ENCODE peak calls at places on chromosomes 12 and 14, in seven cellular contexts. One of them, this sample, is unnamed.
A peak's percentile ranks its signal among the peaks of the same experiment; 100 is the strongest.

GRCh38 chr12:43914923-43915468 is 79.1 kb downstream of the TMEM117 start:
- DNase-seq in progenitor cell of endocrine pancreas: no peak
- DNase-seq in aorta: no peak
- DNase-seq in GF-D8: no peak
- DNase-seq in activated T-helper 1 cell treated with Interleukin-2 at 50 U/mL for 16 hours: no peak
- DNase-seq in MCF 10A: no peak
- DNase-seq in kidney: no peak
- DNase-seq in this sample: no peak

GRCh38 chr14:44846232-44846824 is 115.4 kb downstream of the KLHL28 start:
- DNase-seq in progenitor cell of endocrine pancreas: no peak
- DNase-seq in aorta: no peak
- DNase-seq in GF-D8: no peak
- DNase-seq in activated T-helper 1 cell treated with Interleukin-2 at 50 U/mL for 16 hours: no peak
- DNase-seq in MCF 10A: peak; percentile 65
- DNase-seq in kidney: no peak
- DNase-seq in this sample: peak; percentile 3

GRCh38 chr12:78470354-78471195 is 394.0 kb upstream of the SYT1 start:
- DNase-seq in progenitor cell of endocrine pancreas: no peak
- DNase-seq in aorta: no peak
- DNase-seq in GF-D8: no peak
- DNase-seq in activated T-helper 1 cell treated with Interleukin-2 at 50 U/mL for 16 hours: no peak
- DNase-seq in MCF 10A: peak; percentile 62
- DNase-seq in kidney: no peak
- DNase-seq in this sample: no peak

GRCh38 chr12:104482748-104483147 is 26.0 kb downstream of the CHST11 start:
- DNase-seq in progenitor cell of endocrine pancreas: no peak
- DNase-seq in aorta: no peak
- DNase-seq in GF-D8: no peak
- DNase-seq in activated T-helper 1 cell treated with Interleukin-2 at 50 U/mL for 16 hours: no peak
- DNase-seq in MCF 10A: no peak
- DNase-seq in kidney: no peak
- DNase-seq in this sample: no peak

GRCh38 chr12:103840881-103841689 is at the start of gene NT5DC3:
- DNase-seq in progenitor cell of endocrine pancreas: peak; percentile 78
- DNase-seq in aorta: peak; percentile 88
- DNase-seq in GF-D8: peak; percentile 32
- DNase-seq in activated T-helper 1 cell treated with Interleukin-2 at 50 U/mL for 16 hours: peak; percentile 78
- DNase-seq in MCF 10A: peak; percentile 83
- DNase-seq in kidney: peak; percentile 95
- DNase-seq in this sample: peak; percentile 83

GRCh38 chr14:103651585-103651984 is 22.6 kb downstream of the KLC1 start:
- DNase-seq in progenitor cell of endocrine pancreas: no peak
- DNase-seq in aorta: no peak
- DNase-seq in GF-D8: no peak
- DNase-seq in activated T-helper 1 cell treated with Interleukin-2 at 50 U/mL for 16 hours: no peak
- DNase-seq in MCF 10A: no peak
- DNase-seq in kidney: no peak
- DNase-seq in this sample: no peak

GRCh38 chr12:70831538-70831937 is 89.0 kb downstream of the PTPRR start:
- DNase-seq in progenitor cell of endocrine pancreas: no peak
- DNase-seq in aorta: no peak
- DNase-seq in GF-D8: no peak
- DNase-seq in activated T-helper 1 cell treated with Interleukin-2 at 50 U/mL for 16 hours: no peak
- DNase-seq in MCF 10A: peak; percentile 36
- DNase-seq in kidney: no peak
- DNase-seq in this sample: no peak

GRCh38 chr12:55671746-55672145 is 35.1 kb downstream of the OR10P1 start:
- DNase-seq in progenitor cell of endocrine pancreas: no peak
- DNase-seq in aorta: no peak
- DNase-seq in GF-D8: no peak
- DNase-seq in activated T-helper 1 cell treated with Interleukin-2 at 50 U/mL for 16 hours: no peak
- DNase-seq in MCF 10A: no peak
- DNase-seq in kidney: no peak
- DNase-seq in this sample: no peak

GRCh38 chr12:70576341-70577282 is 60.6 kb downstream of the PTPRB start:
- DNase-seq in progenitor cell of endocrine pancreas: no peak
- DNase-seq in aorta: no peak
- DNase-seq in GF-D8: no peak
- DNase-seq in activated T-helper 1 cell treated with Interleukin-2 at 50 U/mL for 16 hours: no peak
- DNase-seq in MCF 10A: peak; percentile 81
- DNase-seq in kidney: no peak
- DNase-seq in this sample: no peak

GRCh38 chr12:75840994-75841355 is 190.6 kb downstream of the PHLDA1 start:
- DNase-seq in progenitor cell of endocrine pancreas: no peak
- DNase-seq in aorta: no peak
- DNase-seq in GF-D8: no peak
- DNase-seq in activated T-helper 1 cell treated with Interleukin-2 at 50 U/mL for 16 hours: no peak
- DNase-seq in MCF 10A: no peak
- DNase-seq in kidney: no peak
- DNase-seq in this sample: no peak

GRCh38 chr14:95110178-95110577 is 47.2 kb downstream of the DICER1 start:
- DNase-seq in progenitor cell of endocrine pancreas: no peak
- DNase-seq in aorta: no peak
- DNase-seq in GF-D8: no peak
- DNase-seq in activated T-helper 1 cell treated with Interleukin-2 at 50 U/mL for 16 hours: no peak
- DNase-seq in MCF 10A: no peak
- DNase-seq in kidney: no peak
- DNase-seq in this sample: no peak

GRCh38 chr12:89817501-89818226 is 109.0 kb upstream of the ATP2B1 start:
- DNase-seq in progenitor cell of endocrine pancreas: no peak
- DNase-seq in aorta: no peak
- DNase-seq in GF-D8: no peak
- DNase-seq in activated T-helper 1 cell treated with Interleukin-2 at 50 U/mL for 16 hours: no peak
- DNase-seq in MCF 10A: peak; percentile 9
- DNase-seq in kidney: no peak
- DNase-seq in this sample: no peak

GRCh38 chr12:62426095-62426488 is 40.5 kb upstream of the MON2 start:
- DNase-seq in progenitor cell of endocrine pancreas: no peak
- DNase-seq in aorta: no peak
- DNase-seq in GF-D8: peak; percentile 13
- DNase-seq in activated T-helper 1 cell treated with Interleukin-2 at 50 U/mL for 16 hours: no peak
- DNase-seq in MCF 10A: no peak
- DNase-seq in kidney: no peak
- DNase-seq in this sample: no peak

GRCh38 chr12:104063712-104064030 is 660 bp upstream of the HCFC2 start:
- DNase-seq in progenitor cell of endocrine pancreas: no peak
- DNase-seq in aorta: no peak
- DNase-seq in GF-D8: no peak
- DNase-seq in activated T-helper 1 cell treated with Interleukin-2 at 50 U/mL for 16 hours: no peak
- DNase-seq in MCF 10A: peak; percentile 32
- DNase-seq in kidney: no peak
- DNase-seq in this sample: no peak

GRCh38 chr14:68394719-68395117 is 398.1 kb downstream of the ZFP36L1 start:
- DNase-seq in progenitor cell of endocrine pancreas: no peak
- DNase-seq in aorta: peak; percentile 54
- DNase-seq in GF-D8: no peak
- DNase-seq in activated T-helper 1 cell treated with Interleukin-2 at 50 U/mL for 16 hours: no peak
- DNase-seq in MCF 10A: no peak
- DNase-seq in kidney: peak; percentile 80
- DNase-seq in this sample: no peak

GRCh38 chr14:69324341-69324931 is 64.5 kb downstream of the GALNT16 start:
- DNase-seq in progenitor cell of endocrine pancreas: no peak
- DNase-seq in aorta: no peak
- DNase-seq in GF-D8: no peak
- DNase-seq in activated T-helper 1 cell treated with Interleukin-2 at 50 U/mL for 16 hours: no peak
- DNase-seq in MCF 10A: no peak
- DNase-seq in kidney: no peak
- DNase-seq in this sample: no peak

GRCh38 chr14:82642425-82642824 is 1108.8 kb upstream of the SEL1L start:
- DNase-seq in progenitor cell of endocrine pancreas: peak; percentile 51
- DNase-seq in aorta: no peak
- DNase-seq in GF-D8: no peak
- DNase-seq in activated T-helper 1 cell treated with Interleukin-2 at 50 U/mL for 16 hours: no peak
- DNase-seq in MCF 10A: no peak
- DNase-seq in kidney: peak; percentile 58
- DNase-seq in this sample: no peak

This sample was measured in hypothalamus.